ENCODE peak calls at places on chromosomes 12 and 14, in five cellular contexts. Q, H, Z, X and N are unnamed samples.

GRCh38 chr12:16509411-16509810 is 96.6 kb downstream of the LMO3 start:
- DNase-seq in Q (no peak), H (no peak), Z (no peak), X (no peak), N (no peak)

GRCh38 chr14:56143025-56143424 is 24.8 kb downstream of the PELI2 start:
- DNase-seq in H (no peak), X (no peak), Q (no peak), Z (no peak), N (no peak)

GRCh38 chr12:642633-643477 is 20.4 kb downstream of the NINJ2 start:
- DNase-seq in Z (peak), H (peak), X (peak), Q (no peak), N (no peak)

GRCh38 chr12:107660230-107660629 is 25.4 kb upstream of the PWP1 start:
- DNase-seq in Z (no peak), Q (no peak), H (no peak), X (peak), N (no peak)

GRCh38 chr12:12553208-12553785 is 9.4 kb downstream of the DUSP16 start:
- DNase-seq in X (no peak), Z (no peak), H (no peak), Q (no peak), N (no peak)

GRCh38 chr12:51661836-51662235 is 70.8 kb downstream of the SCN8A start:
- DNase-seq in X (no peak), Q (no peak), H (peak), Z (no peak), N (no peak)

GRCh38 chr12:46492471-46493351 is 120.1 kb upstream of the SLC38A2 start:
- DNase-seq in Z (no peak), H (no peak), Q (peak), X (peak), N (peak)

GRCh38 chr12:27142102-27142721 is 59.8 kb upstream of the C12orf71 start:
- DNase-seq in Z (peak), X (peak), Q (peak), H (peak), N (peak)

GRCh38 chr12:94615284-94616216 is 34.8 kb downstream of the TMCC3 start:
- DNase-seq in H (no peak), Z (peak), Q (no peak), X (peak), N (no peak)

GRCh38 chr12:114689075-114689994 is 5.4 kb upstream of the TBX3 start:
- DNase-seq in X (no peak), H (peak), Q (no peak), Z (no peak), N (no peak)

DNA sequence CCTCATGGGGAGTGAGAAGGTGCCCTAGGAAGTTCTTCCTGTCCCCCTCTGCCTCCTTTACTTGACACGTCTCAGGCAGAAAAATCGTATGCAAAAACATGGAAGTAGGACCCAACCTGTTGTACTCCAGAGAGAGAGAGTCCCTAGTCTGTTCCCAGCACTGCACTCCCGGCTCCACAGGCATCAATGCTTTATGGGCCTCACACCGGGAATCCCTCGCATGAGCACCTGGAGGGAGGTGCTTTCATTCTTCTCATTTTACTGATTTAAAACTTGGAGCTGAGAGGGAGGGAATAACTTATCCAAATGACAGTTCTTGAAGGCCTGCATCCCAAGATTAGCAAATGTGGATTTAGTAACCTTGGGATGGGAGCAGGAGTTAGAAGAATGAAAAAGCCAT is 1101.4 kb downstream of the BCL11B start:
- DNase-seq in H (no peak), Q (no peak), Z (no peak), X (no peak), N (no peak)
- H3K4me3 ChIP-seq in H (no peak), Q (no peak), Z (no peak), X (no peak), N (no peak)

DNA sequence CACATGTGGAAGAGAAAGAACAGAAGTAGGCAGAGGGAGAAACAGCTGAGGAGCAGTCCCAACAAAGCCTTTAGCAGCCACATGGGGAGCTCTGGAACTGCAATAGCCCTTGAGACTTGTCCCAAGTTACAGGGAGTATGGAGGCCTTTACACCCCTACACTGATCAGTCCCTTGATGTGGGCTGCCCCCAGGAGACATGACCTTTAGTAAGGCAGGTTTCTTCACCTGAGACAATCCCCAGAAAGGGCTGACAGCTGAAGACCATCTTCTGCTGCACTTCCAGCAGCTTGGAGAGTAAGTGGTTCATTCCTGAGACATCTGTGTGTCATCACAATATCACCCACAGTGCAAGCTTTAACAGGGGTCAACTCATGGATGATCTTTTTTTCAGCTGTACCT is 8.6 kb upstream of the SNAPC1 start:
- DNase-seq in X (no peak), Z (no peak), Q (no peak), H (peak), N (no peak)
- TF ChIP-seq CTCF in X (peak), Z (no peak), Q (peak), H (peak), N (peak)

GRCh38 chr12:121628536-121628935 is 2.2 kb downstream of the ORAI1 start:
- DNase-seq in Q (no peak), Z (no peak), H (no peak), X (no peak), N (no peak)
- H3K4me3 ChIP-seq in Q (no peak), Z (no peak), H (peak), X (no peak), N (no peak)

GRCh38 chr12:78712834-78713455 is 151.6 kb upstream of the SYT1 start:
- DNase-seq in X (no peak), Z (no peak), Q (no peak), H (peak), N (no peak)
- TF ChIP-seq CTCF in X (no peak), Z (no peak), Q (no peak), H (no peak), N (no peak)

DNA sequence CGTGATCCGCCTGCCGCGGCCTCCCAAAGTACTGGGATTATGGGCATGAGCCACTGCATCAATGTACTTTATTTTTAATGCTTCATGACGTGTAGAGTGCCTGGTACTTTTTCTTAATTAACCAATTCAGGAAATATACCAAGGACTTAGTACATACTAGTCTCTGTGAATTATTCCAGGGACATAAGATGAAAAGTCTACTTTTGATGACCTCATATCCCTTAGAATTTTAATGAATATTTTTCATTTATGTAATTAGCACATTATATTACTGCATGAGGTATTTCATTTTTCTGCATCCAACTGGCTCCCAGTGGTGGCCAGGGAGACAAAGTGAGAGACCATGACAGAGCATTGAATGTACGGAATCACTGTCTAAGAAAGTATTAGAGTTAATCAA is 577.7 kb upstream of the NOVA1 start:
- DNase-seq in Q (no peak), H (no peak), Z (no peak), X (no peak), N (no peak)
- H3K4me3 ChIP-seq in Q (no peak), H (no peak), Z (no peak), X (no peak), N (no peak)

GRCh38 chr14:74946659-74947281 is 8.6 kb downstream of the PGF start:
- DNase-seq in X (peak), Q (no peak), Z (no peak), H (no peak), N (no peak)
- TF ChIP-seq CTCF in X (no peak), Q (no peak), Z (no peak), H (no peak), N (no peak)